ENCODE peak calls at places on chromosomes 2 and 18, in five cellular contexts. H, G, V, R and M are unnamed samples.

GRCh38 chr18:47968721-47969120 is 38.3 kb upstream of the SMAD2 start:
- DNase-seq in V (peak; percentile 25), R (peak; percentile 18), H (no peak), G (peak; percentile 59), M (no peak)

GRCh38 chr18:61738488-61738887 is 154.3 kb downstream of the RNF152 start:
- DNase-seq in G (peak; percentile 27), R (peak; percentile 62), V (no peak), H (no peak), M (no peak)

GRCh38 chr18:45379903-45380302 is 235.4 kb upstream of the SLC14A2 start:
- DNase-seq in H (peak; percentile 23), G (no peak), R (no peak), V (no peak), M (no peak)

GRCh38 chr2:40658917-40659316 is 207.0 kb upstream of the SLC8A1 start:
- DNase-seq in V (no peak), G (no peak), H (no peak), R (peak; percentile 29), M (no peak)

GRCh38 chr2:234130734-234131133 is 80.2 kb downstream of the SPP2 start:
- DNase-seq in G (no peak), H (no peak), R (no peak), V (peak; percentile 14), M (no peak)

GRCh38 chr2:73984922-73985317 is 210 bp downstream of the TET3 start:
- DNase-seq in G (peak; percentile 43), V (peak; percentile 65), H (no peak), R (no peak), M (peak; percentile 65)

GRCh38 chr2:120711694-120712093 is 24.0 kb upstream of the GLI2 start:
- DNase-seq in R (no peak), V (no peak), G (peak; percentile 60), H (no peak), M (no peak)

GRCh38 chr2:121721926-121722325 is 14.7 kb downstream of the NIFK start:
- DNase-seq in V (no peak), H (no peak), R (peak; percentile 95), G (peak; percentile 58), M (no peak)

GRCh38 chr2:119005081-119005480 is 63.1 kb downstream of the MARCO start:
- DNase-seq in V (no peak), H (no peak), G (peak; percentile 74), R (no peak), M (no peak)

GRCh38 chr2:213214209-213214608 is 62.8 kb upstream of the IKZF2 start:
- DNase-seq in G (no peak), R (no peak), V (no peak), H (no peak), M (no peak)

GRCh38 chr2:235518317-235519090 is 24.7 kb downstream of the AGAP1 start:
- DNase-seq in G (peak; percentile 14), H (no peak), R (no peak), V (peak; percentile 38), M (no peak)

GRCh38 chr2:215826838-215827441 is 186.4 kb downstream of the MREG start:
- DNase-seq in V (no peak), H (no peak), R (no peak), G (peak; percentile 25), M (no peak)

GRCh38 chr2:128115921-128116320 is 24.9 kb downstream of the UGGT1 start:
- DNase-seq in G (no peak), H (no peak), V (no peak), R (no peak), M (no peak)

GRCh38 chr18:41073372-41073954 is 881.6 kb upstream of the PIK3C3 start:
- DNase-seq in R (peak; percentile 72), V (no peak), H (no peak), G (no peak), M (no peak)

GRCh38 chr18:12307871-12308385 is at the start of gene TUBB6:
- DNase-seq in V (peak; percentile 48), H (peak; percentile 62), G (peak; percentile 87), R (peak; percentile 83), M (peak; percentile 61)

GRCh38 chr2:99468155-99468554 is 21.7 kb downstream of the REV1 start:
- DNase-seq in G (no peak), R (no peak), H (no peak), V (no peak), M (no peak)

GRCh38 chr2:212532585-212532984 is 6.0 kb downstream of the ERBB4 start:
- DNase-seq in V (no peak), G (no peak), H (no peak), R (no peak), M (no peak)

GRCh38 chr2:171878481-171878993 is 15.5 kb downstream of the SLC25A12 start:
- DNase-seq in V (peak; percentile 25), R (peak; percentile 80), H (peak; percentile 30), G (peak; percentile 56), M (no peak)

GRCh38 chr2:130836501-130837174 is at the start of gene ARHGEF4:
- DNase-seq in H (peak; percentile 10), R (no peak), V (peak; percentile 90), G (peak; percentile 38), M (peak; percentile 81)

GRCh38 chr18:25351280-25351772 is 640 bp downstream of the ZNF521 start:
- DNase-seq in G (no peak), V (peak; percentile 3), H (no peak), R (peak; percentile 1), M (peak; percentile 36)

GRCh38 chr2:10408649-10409579 is 39.2 kb downstream of the ODC1 start:
- DNase-seq in V (peak; percentile 87), H (peak; percentile 90), G (peak; percentile 91), R (peak; percentile 43), M (peak; percentile 79)

GRCh38 chr2:142756430-142756829 is 121.0 kb upstream of the KYNU start:
- DNase-seq in G (no peak), V (no peak), H (no peak), R (no peak), M (no peak)